ENCODE peak calls at places on chromosomes 11 and 22, in six cellular contexts. K is NCI-H1436; H is amniotic stem cell; R is CD8-positive, alpha-beta memory T cell; I is NCI-H2081; Y is ACHN. G is an unnamed sample.

GRCh38 chr22:27982106-27982505 is 63.0 kb upstream of the PITPNB start:
- DNase-seq in Y (no peak), I (no peak), K (no peak), H (no peak), R (no peak), G (no peak)

GRCh38 chr22:34099278-34099677 is 179.0 kb upstream of the LARGE1 start:
- DNase-seq in H (no peak), Y (no peak), R (no peak), K (no peak), I (no peak), G (no peak)

GRCh38 chr11:102560555-102561011 is 30.0 kb upstream of the MMP7 start:
- DNase-seq in Y (peak), I (no peak), H (no peak), R (peak), K (no peak), G (no peak)

GRCh38 chr11:64451856-64452255 is 92.9 kb downstream of the RPS6KA4 start:
- DNase-seq in H (no peak), Y (no peak), R (no peak), I (no peak), K (no peak), G (no peak)

GRCh38 chr11:122491486-122491885 is 164.0 kb upstream of the UBASH3B start:
- DNase-seq in Y (no peak), K (no peak), R (no peak), H (no peak), I (no peak), G (peak)

GRCh38 chr22:48393041-48393370 is 1434.7 kb downstream of the BRD1 start:
- DNase-seq in H (no peak), K (no peak), Y (no peak), I (no peak), R (no peak), G (no peak)

GRCh38 chr22:40687706-40688105 is 8.4 kb downstream of the MCHR1 start:
- DNase-seq in Y (no peak), R (no peak), I (no peak), H (no peak), K (no peak), G (no peak)

GRCh38 chr11:59557940-59558643 is 46.8 kb downstream of the OR4D9 start:
- DNase-seq in I (no peak), Y (no peak), R (no peak), K (no peak), H (no peak), G (no peak)

GRCh38 chr11:8268530-8269461 is 5.1 kb upstream of the LMO1 start:
- DNase-seq in I (no peak), K (no peak), R (no peak), H (no peak), Y (no peak), G (no peak)

GRCh38 chr22:44758354-44758969 is 6.1 kb downstream of the ARHGAP8 start:
- DNase-seq in I (peak), Y (peak), H (peak), R (no peak), K (no peak), G (no peak)

GRCh38 chr22:40426671-40427070 is 56.3 kb downstream of the SGSM3 start:
- DNase-seq in H (no peak), K (peak), R (no peak), I (peak), Y (no peak), G (peak)

GRCh38 chr11:12161137-12161536 is 50.7 kb downstream of the MICAL2 start:
- DNase-seq in K (no peak), H (no peak), I (no peak), Y (no peak), R (no peak), G (no peak)

GRCh38 chr11:124812876-124813275 is 12.7 kb upstream of the MSANTD2 start:
- DNase-seq in H (no peak), Y (no peak), K (no peak), R (no peak), I (no peak), G (peak)